ENCODE peak calls at places on chromosome 1, in ten cellular contexts. One of them, this sample, is unnamed.

GRCh38 chr1:66436378-66437135 is 97.4 kb upstream of the SGIP1 start:
- DNase-seq in IMR-90: peak
- DNase-seq in dorsolateral prefrontal cortex: no peak
- DNase-seq in endothelial cell: no peak
- DNase-seq in psoas muscle: no peak
- DNase-seq in CD8-positive, alpha-beta T cell: no peak
- DNase-seq in fibroblast of mammary gland: peak
- DNase-seq in AG04450: peak
- DNase-seq in mammary epithelial cell: peak
- DNase-seq in HL-60: peak
- DNase-seq in this sample: no peak

GRCh38 chr1:228833911-228834631 is 98.8 kb downstream of the RHOU start:
- DNase-seq in CD8-positive, alpha-beta T cell: peak
- DNase-seq in AG04450: no peak
- DNase-seq in dorsolateral prefrontal cortex: no peak
- DNase-seq in mammary epithelial cell: no peak
- DNase-seq in IMR-90: no peak
- DNase-seq in psoas muscle: no peak
- DNase-seq in fibroblast of mammary gland: no peak
- DNase-seq in endothelial cell: no peak
- DNase-seq in HL-60: no peak
- DNase-seq in this sample: no peak

GRCh38 chr1:59564192-59564891 is 250.4 kb upstream of the HOOK1 start:
- DNase-seq in mammary epithelial cell: no peak
- DNase-seq in HL-60: no peak
- DNase-seq in fibroblast of mammary gland: no peak
- DNase-seq in IMR-90: no peak
- DNase-seq in AG04450: no peak
- DNase-seq in endothelial cell: no peak
- DNase-seq in CD8-positive, alpha-beta T cell: no peak
- DNase-seq in psoas muscle: no peak
- DNase-seq in dorsolateral prefrontal cortex: no peak
- DNase-seq in this sample: no peak

GRCh38 chr1:227891223-227891954 is 56.3 kb downstream of the WNT9A start:
- DNase-seq in dorsolateral prefrontal cortex: peak
- DNase-seq in CD8-positive, alpha-beta T cell: peak
- DNase-seq in psoas muscle: no peak
- DNase-seq in fibroblast of mammary gland: no peak
- DNase-seq in IMR-90: no peak
- DNase-seq in HL-60: no peak
- DNase-seq in AG04450: no peak
- DNase-seq in endothelial cell: no peak
- DNase-seq in mammary epithelial cell: no peak
- DNase-seq in this sample: peak

GRCh38 chr1:55352801-55353180 is 137.6 kb upstream of the USP24 start:
- DNase-seq in mammary epithelial cell: no peak
- DNase-seq in psoas muscle: no peak
- DNase-seq in CD8-positive, alpha-beta T cell: no peak
- DNase-seq in endothelial cell: no peak
- DNase-seq in HL-60: no peak
- DNase-seq in fibroblast of mammary gland: no peak
- DNase-seq in AG04450: no peak
- DNase-seq in IMR-90: no peak
- DNase-seq in dorsolateral prefrontal cortex: no peak
- DNase-seq in this sample: no peak

GRCh38 chr1:95257758-95258157 is 23.7 kb downstream of the RWDD3 start:
- DNase-seq in CD8-positive, alpha-beta T cell: no peak
- DNase-seq in mammary epithelial cell: peak
- DNase-seq in endothelial cell: no peak
- DNase-seq in psoas muscle: no peak
- DNase-seq in HL-60: no peak
- DNase-seq in dorsolateral prefrontal cortex: no peak
- DNase-seq in AG04450: no peak
- DNase-seq in fibroblast of mammary gland: no peak
- DNase-seq in IMR-90: peak
- DNase-seq in this sample: no peak

GRCh38 chr1:47302472-47302871 is 11.5 kb downstream of the STIL start:
- DNase-seq in fibroblast of mammary gland: no peak
- DNase-seq in HL-60: no peak
- DNase-seq in AG04450: no peak
- DNase-seq in endothelial cell: no peak
- DNase-seq in dorsolateral prefrontal cortex: no peak
- DNase-seq in IMR-90: no peak
- DNase-seq in CD8-positive, alpha-beta T cell: no peak
- DNase-seq in psoas muscle: no peak
- DNase-seq in mammary epithelial cell: no peak
- DNase-seq in this sample: no peak

GRCh38 chr1:166907051-166907450 is 31.0 kb upstream of the TADA1 start:
- DNase-seq in HL-60: no peak
- DNase-seq in fibroblast of mammary gland: no peak
- DNase-seq in IMR-90: no peak
- DNase-seq in psoas muscle: no peak
- DNase-seq in endothelial cell: no peak
- DNase-seq in dorsolateral prefrontal cortex: no peak
- DNase-seq in mammary epithelial cell: no peak
- DNase-seq in AG04450: no peak
- DNase-seq in CD8-positive, alpha-beta T cell: no peak
- DNase-seq in this sample: no peak

GRCh38 chr1:114594046-114594445 is 12.6 kb upstream of the BCAS2 start:
- DNase-seq in endothelial cell: no peak
- DNase-seq in AG04450: no peak
- DNase-seq in CD8-positive, alpha-beta T cell: no peak
- DNase-seq in mammary epithelial cell: no peak
- DNase-seq in psoas muscle: no peak
- DNase-seq in dorsolateral prefrontal cortex: no peak
- DNase-seq in fibroblast of mammary gland: no peak
- DNase-seq in HL-60: no peak
- DNase-seq in IMR-90: no peak
- DNase-seq in this sample: no peak

GRCh38 chr1:246144931-246145330 is 362.1 kb downstream of the SMYD3 start:
- DNase-seq in dorsolateral prefrontal cortex: no peak
- DNase-seq in psoas muscle: no peak
- DNase-seq in IMR-90: no peak
- DNase-seq in HL-60: no peak
- DNase-seq in CD8-positive, alpha-beta T cell: no peak
- DNase-seq in fibroblast of mammary gland: no peak
- DNase-seq in endothelial cell: no peak
- DNase-seq in AG04450: no peak
- DNase-seq in mammary epithelial cell: no peak
- DNase-seq in this sample: no peak

GRCh38 chr1:201184734-201185453 is 5.7 kb upstream of the IGFN1 start:
- DNase-seq in fibroblast of mammary gland: peak
- DNase-seq in HL-60: no peak
- DNase-seq in mammary epithelial cell: peak
- DNase-seq in IMR-90: peak
- DNase-seq in psoas muscle: peak
- DNase-seq in CD8-positive, alpha-beta T cell: no peak
- DNase-seq in AG04450: peak
- DNase-seq in endothelial cell: peak
- DNase-seq in dorsolateral prefrontal cortex: no peak
- DNase-seq in this sample: peak
- TF ChIP-seq CTCF in fibroblast of mammary gland: peak
- TF ChIP-seq CTCF in HL-60: no peak
- TF ChIP-seq CTCF in mammary epithelial cell: peak
- TF ChIP-seq CTCF in IMR-90: peak
- TF ChIP-seq CTCF in psoas muscle: peak
- TF ChIP-seq CTCF in CD8-positive, alpha-beta T cell: no peak
- TF ChIP-seq CTCF in AG04450: peak
- TF ChIP-seq CTCF in endothelial cell: peak
- TF ChIP-seq CTCF in dorsolateral prefrontal cortex: peak
- TF ChIP-seq CTCF in this sample: peak

DNA sequence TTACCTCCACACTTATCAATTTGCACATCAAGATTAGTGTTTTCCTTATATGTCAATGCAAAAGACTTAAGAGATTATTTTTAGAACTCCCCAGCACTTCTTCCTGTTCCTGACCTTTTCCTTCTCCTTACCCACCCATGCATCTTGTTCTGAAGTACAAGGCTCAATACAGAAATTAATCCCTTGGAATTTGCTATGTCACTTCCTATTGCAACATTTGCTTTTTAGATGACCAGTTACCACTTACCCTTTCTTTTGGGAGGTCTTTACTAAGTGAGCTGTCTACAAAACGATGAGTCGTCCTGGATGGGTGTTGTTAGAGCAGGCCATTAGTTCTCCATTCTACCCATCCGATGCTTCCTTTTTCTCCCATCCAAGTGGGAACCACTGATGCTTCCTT is 221.2 kb downstream of the FMN2 start:
- DNase-seq in dorsolateral prefrontal cortex: no peak
- DNase-seq in fibroblast of mammary gland: peak
- DNase-seq in AG04450: peak
- DNase-seq in endothelial cell: no peak
- DNase-seq in CD8-positive, alpha-beta T cell: no peak
- DNase-seq in IMR-90: peak
- DNase-seq in HL-60: peak
- DNase-seq in psoas muscle: no peak
- DNase-seq in mammary epithelial cell: no peak
- DNase-seq in this sample: no peak
- TF ChIP-seq CTCF in dorsolateral prefrontal cortex: no peak
- TF ChIP-seq CTCF in fibroblast of mammary gland: no peak
- TF ChIP-seq CTCF in AG04450: no peak
- TF ChIP-seq CTCF in endothelial cell: no peak
- TF ChIP-seq CTCF in CD8-positive, alpha-beta T cell: no peak
- TF ChIP-seq CTCF in IMR-90: no peak
- TF ChIP-seq CTCF in HL-60: no peak
- TF ChIP-seq CTCF in psoas muscle: no peak
- TF ChIP-seq CTCF in mammary epithelial cell: no peak
- TF ChIP-seq CTCF in this sample: no peak

GRCh38 chr1:23964790-23965740 is 5.4 kb downstream of the PNRC2 start:
- DNase-seq in CD8-positive, alpha-beta T cell: no peak
- DNase-seq in IMR-90: peak
- DNase-seq in AG04450: no peak
- DNase-seq in fibroblast of mammary gland: peak
- DNase-seq in dorsolateral prefrontal cortex: no peak
- DNase-seq in HL-60: no peak
- DNase-seq in endothelial cell: no peak
- DNase-seq in mammary epithelial cell: no peak
- DNase-seq in psoas muscle: no peak
- DNase-seq in this sample: no peak
- TF ChIP-seq CTCF in CD8-positive, alpha-beta T cell: no peak
- TF ChIP-seq CTCF in IMR-90: no peak
- TF ChIP-seq CTCF in AG04450: no peak
- TF ChIP-seq CTCF in fibroblast of mammary gland: no peak
- TF ChIP-seq CTCF in dorsolateral prefrontal cortex: no peak
- TF ChIP-seq CTCF in HL-60: no peak
- TF ChIP-seq CTCF in endothelial cell: no peak
- TF ChIP-seq CTCF in mammary epithelial cell: no peak
- TF ChIP-seq CTCF in psoas muscle: no peak
- TF ChIP-seq CTCF in this sample: no peak

GRCh38 chr1:218345673-218346390 is 696 bp downstream of the TGFB2 start:
- DNase-seq in IMR-90: peak
- DNase-seq in mammary epithelial cell: peak
- DNase-seq in endothelial cell: peak
- DNase-seq in fibroblast of mammary gland: peak
- DNase-seq in dorsolateral prefrontal cortex: peak
- DNase-seq in psoas muscle: peak
- DNase-seq in HL-60: peak
- DNase-seq in CD8-positive, alpha-beta T cell: no peak
- DNase-seq in AG04450: no peak
- DNase-seq in this sample: peak
- TF ChIP-seq CTCF in IMR-90: no peak
- TF ChIP-seq CTCF in mammary epithelial cell: no peak
- TF ChIP-seq CTCF in endothelial cell: no peak
- TF ChIP-seq CTCF in fibroblast of mammary gland: no peak
- TF ChIP-seq CTCF in dorsolateral prefrontal cortex: no peak
- TF ChIP-seq CTCF in psoas muscle: no peak
- TF ChIP-seq CTCF in HL-60: no peak
- TF ChIP-seq CTCF in CD8-positive, alpha-beta T cell: no peak
- TF ChIP-seq CTCF in AG04450: no peak
- TF ChIP-seq CTCF in this sample: peak

DNA sequence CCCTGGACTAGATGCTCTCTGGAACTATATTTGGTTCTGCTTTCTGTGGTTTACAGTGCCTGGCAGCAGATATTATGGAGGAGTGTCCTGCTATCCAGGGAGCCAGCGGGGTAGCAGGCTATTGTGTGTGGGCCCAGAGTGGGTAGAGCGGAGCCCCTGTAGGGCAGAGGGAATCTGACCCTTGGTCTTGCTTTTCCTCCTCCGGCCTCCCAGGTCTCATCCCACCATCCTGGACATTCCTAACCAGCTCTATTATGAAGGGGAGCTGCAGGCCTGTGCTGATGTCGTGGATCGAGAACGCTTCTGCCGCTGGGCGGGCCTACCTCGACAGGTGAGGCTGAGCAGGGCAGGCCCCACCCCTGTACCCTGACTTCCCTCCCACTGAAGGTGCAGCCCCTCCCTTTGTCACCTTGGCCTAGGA is 9.1 kb downstream of the RHOC start:
- DNase-seq in CD8-positive, alpha-beta T cell: no peak
- DNase-seq in IMR-90: no peak
- DNase-seq in dorsolateral prefrontal cortex: no peak
- DNase-seq in HL-60: no peak
- DNase-seq in endothelial cell: no peak
- DNase-seq in mammary epithelial cell: no peak
- DNase-seq in psoas muscle: no peak
- DNase-seq in AG04450: no peak
- DNase-seq in fibroblast of mammary gland: no peak
- DNase-seq in this sample: no peak
- TF ChIP-seq CTCF in CD8-positive, alpha-beta T cell: no peak
- TF ChIP-seq CTCF in IMR-90: no peak
- TF ChIP-seq CTCF in dorsolateral prefrontal cortex: no peak
- TF ChIP-seq CTCF in HL-60: no peak
- TF ChIP-seq CTCF in endothelial cell: no peak
- TF ChIP-seq CTCF in mammary epithelial cell: no peak
- TF ChIP-seq CTCF in psoas muscle: no peak
- TF ChIP-seq CTCF in AG04450: no peak
- TF ChIP-seq CTCF in fibroblast of mammary gland: no peak
- TF ChIP-seq CTCF in this sample: no peak

DNA sequence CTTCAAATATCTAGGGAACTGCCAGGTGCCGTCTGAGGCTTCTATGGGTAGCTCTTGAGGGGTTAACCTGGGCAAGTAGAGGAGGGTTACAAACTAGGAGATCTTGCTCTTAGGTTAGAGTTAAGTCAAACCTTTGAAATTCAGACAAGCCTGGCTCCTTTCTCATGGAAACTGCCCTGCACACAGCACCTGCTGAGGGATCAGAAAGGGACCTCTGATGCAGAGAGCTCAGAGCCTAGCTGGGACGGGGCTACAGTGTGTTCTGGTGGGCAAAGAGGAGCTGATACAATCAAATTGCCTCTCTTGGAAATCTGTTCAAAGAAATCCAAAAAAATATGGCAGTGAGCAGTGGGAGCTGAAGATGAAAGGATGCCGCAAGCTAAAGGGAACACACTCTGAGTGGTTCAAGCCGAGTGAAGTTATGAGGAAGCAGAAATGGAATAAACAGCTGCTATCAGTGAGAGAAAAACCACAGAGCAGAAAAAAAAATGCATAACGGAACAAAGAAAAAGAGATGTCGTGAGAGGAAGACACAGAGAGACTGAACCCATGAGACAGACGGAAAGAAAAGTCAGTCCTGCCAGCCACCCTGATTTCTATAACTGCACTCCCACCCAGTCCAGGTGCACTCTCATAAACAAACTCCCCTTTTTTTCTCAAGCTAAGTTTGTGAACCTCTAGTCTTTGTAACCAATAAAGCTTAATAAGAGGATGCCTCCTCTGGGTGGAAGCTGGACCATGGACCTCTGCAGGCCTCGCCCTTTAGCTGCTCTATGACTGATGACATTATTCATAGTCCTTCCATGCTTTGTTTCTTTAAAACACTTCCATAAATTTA is 26.6 kb downstream of the PAFAH2 start:
- DNase-seq in psoas muscle: no peak
- DNase-seq in mammary epithelial cell: no peak
- DNase-seq in dorsolateral prefrontal cortex: no peak
- DNase-seq in HL-60: peak
- DNase-seq in AG04450: no peak
- DNase-seq in CD8-positive, alpha-beta T cell: peak
- DNase-seq in fibroblast of mammary gland: no peak
- DNase-seq in IMR-90: peak
- DNase-seq in endothelial cell: no peak
- DNase-seq in this sample: no peak
- TF ChIP-seq CTCF in psoas muscle: no peak
- TF ChIP-seq CTCF in mammary epithelial cell: no peak
- TF ChIP-seq CTCF in dorsolateral prefrontal cortex: no peak
- TF ChIP-seq CTCF in HL-60: no peak
- TF ChIP-seq CTCF in AG04450: no peak
- TF ChIP-seq CTCF in CD8-positive, alpha-beta T cell: no peak
- TF ChIP-seq CTCF in fibroblast of mammary gland: no peak
- TF ChIP-seq CTCF in IMR-90: no peak
- TF ChIP-seq CTCF in endothelial cell: no peak
- TF ChIP-seq CTCF in this sample: no peak